ENCODE peak calls at places on chromosomes 5 and 9, in six cellular contexts. One of them, this sample, is unnamed.

GRCh38 chr5:55176176-55176818 is 3.3 kb upstream of the CDC20B start:
- DNase-seq in H9: peak
- DNase-seq in mesenchymal stem cell: peak
- DNase-seq in H1: no peak
- DNase-seq in IMR-90: no peak
- DNase-seq in neuronal stem cell: peak
- DNase-seq in this sample: peak

GRCh38 chr5:126000533-126000932 is 422.7 kb upstream of the GRAMD2B start:
- DNase-seq in H9: no peak
- DNase-seq in mesenchymal stem cell: no peak
- DNase-seq in H1: no peak
- DNase-seq in IMR-90: no peak
- DNase-seq in neuronal stem cell: no peak
- DNase-seq in this sample: no peak

GRCh38 chr5:143010335-143010734 is 240.2 kb downstream of the ARHGAP26 start:
- DNase-seq in H9: no peak
- DNase-seq in mesenchymal stem cell: no peak
- DNase-seq in H1: no peak
- DNase-seq in IMR-90: no peak
- DNase-seq in neuronal stem cell: no peak
- DNase-seq in this sample: no peak

GRCh38 chr9:92378825-92379535 is 25.4 kb downstream of the OGN start:
- DNase-seq in H9: no peak
- DNase-seq in mesenchymal stem cell: no peak
- DNase-seq in H1: no peak
- DNase-seq in IMR-90: peak
- DNase-seq in neuronal stem cell: no peak
- DNase-seq in this sample: no peak

GRCh38 chr9:113349434-113350337 is at the start of gene BSPRY:
- DNase-seq in H9: peak
- DNase-seq in mesenchymal stem cell: no peak
- DNase-seq in H1: no peak
- DNase-seq in IMR-90: no peak
- DNase-seq in neuronal stem cell: no peak
- DNase-seq in this sample: peak

GRCh38 chr5:173204185-173204979 is 30.6 kb downstream of the NKX2-5 start:
- DNase-seq in H9: no peak
- DNase-seq in mesenchymal stem cell: peak
- DNase-seq in H1: no peak
- DNase-seq in IMR-90: peak
- DNase-seq in neuronal stem cell: no peak
- DNase-seq in this sample: peak

GRCh38 chr5:154868702-154869101 is 10.3 kb downstream of the CNOT8 start:
- DNase-seq in H9: peak
- DNase-seq in mesenchymal stem cell: no peak
- DNase-seq in H1: no peak
- DNase-seq in IMR-90: peak
- DNase-seq in neuronal stem cell: no peak
- DNase-seq in this sample: no peak

GRCh38 chr5:51104556-51104955 is 278.7 kb upstream of the ISL1 start:
- DNase-seq in H9: no peak
- DNase-seq in mesenchymal stem cell: no peak
- DNase-seq in H1: no peak
- DNase-seq in IMR-90: no peak
- DNase-seq in neuronal stem cell: no peak
- DNase-seq in this sample: no peak

GRCh38 chr5:38667499-38667776 is 111.0 kb upstream of the LIFR start:
- DNase-seq in H9: no peak
- DNase-seq in mesenchymal stem cell: no peak
- DNase-seq in H1: no peak
- DNase-seq in IMR-90: no peak
- DNase-seq in neuronal stem cell: no peak
- DNase-seq in this sample: no peak
- H4K91ac ChIP-seq in H9: no peak
- H4K91ac ChIP-seq in mesenchymal stem cell: no peak
- H4K91ac ChIP-seq in H1: no peak
- H4K91ac ChIP-seq in IMR-90: no peak
- H4K91ac ChIP-seq in neuronal stem cell: no peak
- H4K91ac ChIP-seq in this sample: no peak

DNA sequence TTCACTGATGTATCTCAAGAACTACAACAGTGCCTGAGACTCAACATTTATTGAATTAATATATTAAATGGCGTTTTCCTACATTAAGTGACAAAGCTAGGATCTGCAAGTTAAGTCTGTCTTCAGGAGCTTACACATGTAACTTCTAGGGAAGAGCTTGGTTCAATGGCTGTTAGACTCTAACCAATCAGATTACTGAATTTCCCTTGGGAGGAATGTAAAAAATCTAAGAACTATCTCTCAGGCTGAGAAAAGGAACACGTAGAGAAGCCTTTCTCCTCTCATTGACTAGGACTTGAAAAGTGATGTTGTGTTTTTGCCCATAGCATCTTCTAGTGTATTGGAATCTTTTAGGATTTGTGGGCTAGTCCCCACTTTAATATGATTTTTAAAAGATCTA is 53.6 kb downstream of the CCNH start:
- DNase-seq in H9: no peak
- DNase-seq in mesenchymal stem cell: no peak
- DNase-seq in H1: no peak
- DNase-seq in IMR-90: no peak
- DNase-seq in neuronal stem cell: no peak
- DNase-seq in this sample: no peak
- H4K91ac ChIP-seq in H9: no peak
- H4K91ac ChIP-seq in mesenchymal stem cell: no peak
- H4K91ac ChIP-seq in H1: no peak
- H4K91ac ChIP-seq in IMR-90: no peak
- H4K91ac ChIP-seq in neuronal stem cell: no peak
- H4K91ac ChIP-seq in this sample: no peak

GRCh38 chr5:81202652-81203051 is 30.5 kb upstream of the CKMT2 start:
- DNase-seq in H9: no peak
- DNase-seq in mesenchymal stem cell: no peak
- DNase-seq in H1: no peak
- DNase-seq in IMR-90: peak
- DNase-seq in neuronal stem cell: no peak
- DNase-seq in this sample: no peak
- H4K91ac ChIP-seq in H9: no peak
- H4K91ac ChIP-seq in mesenchymal stem cell: no peak
- H4K91ac ChIP-seq in H1: no peak
- H4K91ac ChIP-seq in IMR-90: no peak
- H4K91ac ChIP-seq in neuronal stem cell: no peak
- H4K91ac ChIP-seq in this sample: no peak

DNA sequence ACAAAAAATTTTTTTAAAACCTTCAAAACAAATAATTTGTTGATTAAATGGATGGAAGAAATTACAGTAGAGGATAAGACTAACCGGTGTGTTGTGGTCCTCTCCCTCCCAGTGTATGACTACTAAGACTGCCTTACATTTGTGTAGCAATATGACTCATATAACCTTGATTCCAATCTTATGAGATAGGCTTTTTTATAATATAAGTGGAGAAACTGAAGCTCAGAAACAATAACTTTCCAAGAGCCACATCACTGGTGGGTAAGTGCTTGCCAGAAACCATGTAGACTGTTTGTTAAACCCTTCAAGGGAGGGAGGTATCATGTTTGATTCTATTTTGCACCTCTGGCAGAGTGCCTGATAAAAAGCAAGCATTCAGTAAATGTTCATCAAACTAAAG is 47.5 kb downstream of the NLN start:
- DNase-seq in H9: no peak
- DNase-seq in mesenchymal stem cell: peak
- DNase-seq in H1: no peak
- DNase-seq in IMR-90: peak
- DNase-seq in neuronal stem cell: no peak
- DNase-seq in this sample: no peak
- H4K91ac ChIP-seq in H9: no peak
- H4K91ac ChIP-seq in mesenchymal stem cell: no peak
- H4K91ac ChIP-seq in H1: no peak
- H4K91ac ChIP-seq in IMR-90: no peak
- H4K91ac ChIP-seq in neuronal stem cell: no peak
- H4K91ac ChIP-seq in this sample: no peak

GRCh38 chr9:13823021-13823420 is 490.9 kb downstream of the NFIB start:
- DNase-seq in H9: no peak
- DNase-seq in mesenchymal stem cell: no peak
- DNase-seq in H1: no peak
- DNase-seq in IMR-90: peak
- DNase-seq in neuronal stem cell: no peak
- DNase-seq in this sample: no peak
- H4K91ac ChIP-seq in H9: no peak
- H4K91ac ChIP-seq in mesenchymal stem cell: no peak
- H4K91ac ChIP-seq in H1: no peak
- H4K91ac ChIP-seq in IMR-90: no peak
- H4K91ac ChIP-seq in neuronal stem cell: no peak
- H4K91ac ChIP-seq in this sample: no peak

DNA sequence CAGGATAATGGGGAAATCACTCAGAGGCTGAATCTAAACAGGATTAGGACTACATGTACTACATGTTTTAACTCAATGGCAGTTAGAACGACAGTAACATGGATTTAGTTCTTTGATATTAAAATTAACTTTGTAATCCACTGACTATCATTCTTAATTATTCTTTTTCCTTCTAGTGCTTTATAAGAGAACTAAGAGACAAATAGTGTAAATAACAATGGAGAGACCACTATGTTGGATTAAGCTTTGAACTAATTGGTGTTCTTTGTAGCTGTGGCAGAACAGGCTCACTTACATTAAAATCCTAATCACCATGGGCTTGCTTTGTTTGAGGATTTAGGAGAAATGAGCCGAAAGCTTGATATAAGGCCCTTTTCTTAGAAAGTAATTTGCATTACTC is 18.8 kb downstream of the NMRK1 start:
- DNase-seq in H9: no peak
- DNase-seq in mesenchymal stem cell: no peak
- DNase-seq in H1: no peak
- DNase-seq in IMR-90: no peak
- DNase-seq in neuronal stem cell: no peak
- DNase-seq in this sample: no peak
- H4K91ac ChIP-seq in H9: no peak
- H4K91ac ChIP-seq in mesenchymal stem cell: no peak
- H4K91ac ChIP-seq in H1: no peak
- H4K91ac ChIP-seq in IMR-90: no peak
- H4K91ac ChIP-seq in neuronal stem cell: no peak
- H4K91ac ChIP-seq in this sample: no peak

This sample was measured in trophoblast cell.